ENCODE peak calls at places on chromosome 9, in six cellular contexts. S is aorta, Y is adrenal gland, L is MM.1S, T is transverse colon, Z is cardiac muscle cell. O is an unnamed sample.
A peak's percentile ranks its signal among the peaks of the same experiment; 100 is the strongest.

GRCh38 chr9:91949946-91950664 is at the start of gene ROR2:
- DNase-seq in Y (peak; percentile 65), L (peak; percentile 87), T (peak; percentile 75), S (peak; percentile 59), Z (peak; percentile 88), O (peak; percentile 29)

GRCh38 chr9:120914953-120915352 is 11.6 kb downstream of the TRAF1 start:
- DNase-seq in L (no peak), T (no peak), Y (no peak), S (peak; percentile 18), Z (no peak), O (no peak)

GRCh38 chr9:99296375-99296951 is 74.4 kb downstream of the SEC61B start:
- DNase-seq in T (no peak), Y (no peak), S (peak; percentile 53), Z (peak; percentile 33), L (no peak), O (no peak)

GRCh38 chr9:107213561-107214028 is 69.5 kb upstream of the RAD23B start:
- DNase-seq in T (no peak), L (no peak), S (no peak), Y (peak; percentile 7), Z (peak; percentile 91), O (peak; percentile 40)

GRCh38 chr9:92484563-92484962 is 2.3 kb upstream of the ASPN start:
- DNase-seq in S (no peak), Z (peak; percentile 10), T (no peak), L (no peak), Y (no peak), O (no peak)

GRCh38 chr9:114060070-114060469 is 18.0 kb downstream of the AMBP start:
- DNase-seq in Y (no peak), T (no peak), L (no peak), Z (no peak), S (no peak), O (no peak)

GRCh38 chr9:20197976-20198685 is 409.3 kb upstream of the SLC24A2 start:
- DNase-seq in Z (no peak), L (no peak), Y (no peak), T (peak; percentile 65), S (no peak), O (peak; percentile 42)

GRCh38 chr9:5949103-5949699 is 58.5 kb downstream of the MLANA start:
- DNase-seq in S (no peak), Y (peak; percentile 27), Z (peak; percentile 13), T (no peak), L (peak; percentile 45), O (peak; percentile 41)

GRCh38 chr9:83472221-83472665 is 66.0 kb downstream of the FRMD3 start:
- DNase-seq in L (no peak), S (no peak), Y (no peak), T (peak; percentile 44), Z (peak; percentile 31), O (peak; percentile 93)

GRCh38 chr9:132548971-132549649 is 33.3 kb upstream of the BARHL1 start:
- DNase-seq in T (no peak), Y (no peak), Z (peak; percentile 24), S (no peak), L (no peak), O (no peak)

GRCh38 chr9:22214497-22215031 is 205.5 kb upstream of the CDKN2B start:
- DNase-seq in Y (no peak), S (no peak), L (no peak), T (no peak), Z (no peak), O (no peak)

GRCh38 chr9:121684381-121685145 is 33.1 kb downstream of the DAB2IP start:
- DNase-seq in T (peak; percentile 62), L (peak; percentile 37), Z (peak; percentile 57), Y (peak; percentile 54), S (peak; percentile 70), O (peak; percentile 41)

GRCh38 chr9:81656004-81656403 is 33.3 kb downstream of the TLE1 start:
- DNase-seq in S (no peak), L (no peak), Y (peak; percentile 57), T (peak; percentile 66), Z (no peak), O (peak; percentile 38)

GRCh38 chr9:36479086-36479485 is 79.0 kb upstream of the RNF38 start:
- DNase-seq in T (no peak), S (no peak), Y (no peak), L (no peak), Z (no peak), O (no peak)

GRCh38 chr9:8349928-8350327 is 550.4 kb upstream of the DMAC1 start:
- DNase-seq in Y (no peak), S (no peak), Z (no peak), L (no peak), T (no peak), O (no peak)

GRCh38 chr9:75451045-75451444 is 362.7 kb downstream of the OSTF1 start:
- DNase-seq in Z (no peak), S (no peak), Y (no peak), L (no peak), T (no peak), O (no peak)

GRCh38 chr9:72551306-72551705 is 29.9 kb downstream of the TMC1 start:
- DNase-seq in L (no peak), S (no peak), Y (no peak), T (no peak), Z (no peak), O (no peak)

GRCh38 chr9:84894859-84895258 is 225.3 kb downstream of the NTRK2 start:
- DNase-seq in Y (no peak), L (no peak), T (no peak), Z (no peak), S (no peak), O (no peak)

GRCh38 chr9:107751522-107752235 is 262.1 kb upstream of the KLF4 start:
- DNase-seq in Z (peak; percentile 34), L (no peak), Y (peak; percentile 57), T (peak; percentile 74), S (no peak), O (peak; percentile 95)

GRCh38 chr9:98944130-98945074 is 695 bp downstream of the COL15A1 start:
- DNase-seq in T (no peak), Y (peak; percentile 36), Z (peak; percentile 21), L (no peak), S (peak; percentile 57), O (no peak)

GRCh38 chr9:93776873-93777272 is 178.3 kb downstream of the BARX1 start:
- DNase-seq in Y (no peak), S (no peak), Z (no peak), L (no peak), T (no peak), O (no peak)

GRCh38 chr9:14524881-14525515 is 168.2 kb downstream of the ZDHHC21 start:
- DNase-seq in Z (no peak), S (no peak), T (no peak), Y (no peak), L (no peak), O (no peak)

GRCh38 chr9:132858756-132859155 is 19.3 kb downstream of the AK8 start:
- DNase-seq in Z (no peak), T (no peak), Y (no peak), L (no peak), S (no peak), O (no peak)

GRCh38 chr9:37790096-37790495 is 5.2 kb upstream of the EXOSC3 start:
- DNase-seq in Y (peak; percentile 84), T (no peak), Z (no peak), L (no peak), S (no peak), O (no peak)

DNA sequence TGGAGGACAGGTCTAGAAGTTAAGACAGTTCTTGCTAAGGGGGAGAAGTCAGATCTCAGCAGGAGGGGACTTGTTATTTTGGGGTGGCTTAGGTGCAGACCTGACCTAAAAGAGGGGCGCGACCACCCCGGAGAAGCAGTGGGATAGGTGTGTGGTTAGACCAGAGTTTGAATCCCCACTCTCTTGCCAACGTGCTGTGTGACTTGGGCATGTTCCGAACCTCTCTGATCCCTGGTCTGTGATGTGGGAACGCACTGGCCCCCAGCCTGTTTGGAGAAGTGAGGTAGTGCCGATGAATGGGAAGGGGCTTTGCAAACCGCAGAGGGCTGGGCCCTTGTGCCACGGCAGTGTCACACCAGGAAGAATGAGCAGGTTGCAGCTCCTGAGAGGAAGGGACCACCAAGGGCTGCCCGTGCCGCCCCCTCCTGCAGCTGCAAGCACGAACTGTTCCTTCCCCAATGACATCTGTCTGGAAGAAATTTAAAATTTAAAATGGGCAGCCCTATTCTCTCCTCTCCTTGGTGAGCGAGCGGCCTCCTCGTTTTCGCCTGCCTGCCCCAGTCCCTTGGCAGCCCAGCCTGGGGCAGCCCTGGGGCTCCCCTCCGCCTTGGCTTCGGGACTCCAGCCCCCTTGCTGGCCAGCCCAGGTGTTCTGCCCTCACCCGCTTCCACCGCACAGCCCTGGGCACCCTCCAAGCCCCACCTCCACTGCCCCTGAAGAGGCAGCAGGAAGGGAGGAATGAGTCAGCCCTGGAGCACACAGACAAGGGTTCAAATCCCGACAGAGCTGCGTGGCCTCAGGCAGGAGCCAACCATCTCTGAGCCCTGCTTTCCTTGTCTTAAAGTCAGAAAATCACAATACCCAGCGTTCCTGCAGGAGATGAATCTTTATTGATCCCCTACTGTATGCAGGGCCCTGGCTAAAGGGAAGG is 1.6 kb downstream of the FIBCD1 start:
- DNase-seq in T (no peak), Y (no peak), L (no peak), Z (no peak), S (no peak), O (no peak)
- H3K27me3 ChIP-seq in T (peaks cover 91% of the 10 kb centered on the region), Y (peaks cover 35% of the 10 kb centered on the region), L (peaks cover 92% of the 10 kb centered on the region), Z (peaks cover 54% of the 10 kb centered on the region), S (no peaks in the 10 kb centered on the region), O (peaks cover 21% of the 10 kb centered on the region)

DNA sequence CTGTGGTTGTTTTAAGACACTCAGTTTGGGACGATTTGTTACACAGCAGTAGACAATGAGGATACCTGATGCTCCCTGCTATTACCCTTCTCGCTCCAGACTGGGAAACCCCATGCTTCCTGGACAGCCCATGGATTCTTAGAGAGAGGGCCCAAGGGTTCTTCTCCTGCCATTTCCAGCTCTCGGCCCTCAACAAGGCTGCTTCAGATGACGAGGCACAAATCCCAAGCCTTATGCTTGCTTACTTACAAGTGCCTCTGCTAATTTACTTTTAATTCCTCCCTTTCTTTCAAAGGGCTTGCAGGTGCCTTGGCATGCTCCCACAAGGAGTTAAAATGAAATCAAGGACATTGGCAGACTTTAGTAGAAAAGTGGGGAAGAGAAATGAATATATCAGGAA is 79.4 kb downstream of the GADD45G start:
- DNase-seq in T (no peak), L (no peak), S (no peak), Y (peak; percentile 23), Z (no peak), O (no peak)
- H3K4me1 ChIP-seq in T (no peaks in the 10 kb centered on the region), L (peaks cover 11% of the 10 kb centered on the region), S (peaks cover 2% of the 10 kb centered on the region), Y (peaks cover 30% of the 10 kb centered on the region), Z (no peaks in the 10 kb centered on the region), O (no peaks in the 10 kb centered on the region)

DNA sequence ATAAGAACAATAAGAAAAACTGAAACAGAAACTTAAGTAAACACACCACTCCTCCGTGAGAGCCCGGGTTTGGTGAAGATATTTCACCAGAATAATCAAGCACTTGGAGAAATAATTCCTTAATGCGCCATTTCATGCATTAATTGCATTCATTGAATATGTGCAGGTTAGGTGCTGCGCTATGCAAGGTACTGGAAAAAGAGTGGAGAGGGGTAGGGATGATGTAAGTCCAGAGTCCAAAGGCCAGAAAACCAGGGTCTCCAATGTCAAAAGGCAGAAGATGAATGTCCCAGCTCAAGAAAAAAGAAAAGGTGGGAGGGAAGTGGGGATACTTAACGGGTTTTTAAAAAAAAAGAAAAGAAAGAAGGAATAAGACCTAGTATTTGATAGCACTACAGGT is 669 bp upstream of the ZFP37 start:
- DNase-seq in S (no peak), Y (no peak), T (no peak), L (no peak), Z (no peak), O (no peak)
- H3K27me3 ChIP-seq in S (peaks cover 6% of the 10 kb centered on the region), Y (peaks cover 9% of the 10 kb centered on the region), T (peaks cover 34% of the 10 kb centered on the region), L (no peaks in the 10 kb centered on the region), Z (peaks cover 42% of the 10 kb centered on the region), O (no peaks in the 10 kb centered on the region)

DNA sequence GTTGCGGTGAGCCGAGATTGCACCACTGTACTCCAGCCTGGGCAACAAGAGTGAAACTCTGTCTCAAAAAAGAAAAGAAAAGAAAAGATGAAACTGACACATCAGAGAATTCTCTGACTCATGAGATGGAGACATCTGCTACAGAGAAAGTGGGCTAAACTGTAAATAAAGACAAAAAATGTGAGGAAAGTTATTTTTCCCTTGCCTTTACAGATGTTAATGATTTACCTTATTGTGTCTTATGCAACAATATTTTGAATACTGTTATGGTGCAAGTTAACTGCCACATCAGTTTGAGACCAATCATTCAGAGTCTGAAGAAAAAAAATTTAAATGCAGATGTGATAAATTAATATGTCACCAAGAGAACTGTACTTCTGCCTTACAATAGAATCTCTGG is 170.1 kb downstream of the FANCC start:
- DNase-seq in L (no peak), Z (no peak), Y (no peak), T (no peak), S (no peak), O (no peak)
- H3K4me1 ChIP-seq in L (no peaks in the 10 kb centered on the region), Z (peaks cover 4% of the 10 kb centered on the region), Y (no peaks in the 10 kb centered on the region), T (no peaks in the 10 kb centered on the region), S (no peaks in the 10 kb centered on the region), O (no peaks in the 10 kb centered on the region)